ENCODE peak calls at places on chromosome 18, in five cellular contexts. S is iPS-NIHi11, D is ACHN, E is RWPE1, J is psoas muscle. H is an unnamed sample.
A peak's percentile ranks its signal among the peaks of the same experiment; 100 is the strongest.

GRCh38 chr18:67682516-67682915 is 166.0 kb upstream of the DSEL start:
- DNase-seq in E (no peak), J (no peak), S (no peak), D (no peak), H (no peak)

GRCh38 chr18:66931010-66931409 is 327.1 kb upstream of the CDH19 start:
- DNase-seq in J (no peak), S (no peak), D (no peak), E (no peak), H (no peak)

GRCh38 chr18:56202567-56203136 is 435.7 kb downstream of the TXNL1 start:
- DNase-seq in J (no peak), D (no peak), S (no peak), E (no peak), H (no peak)

GRCh38 chr18:12637901-12638633 is 19.8 kb downstream of the SPIRE1 start:
- DNase-seq in S (no peak), E (no peak), J (no peak), D (no peak), H (no peak)

GRCh38 chr18:44589709-44590108 is 91.0 kb upstream of the SETBP1 start:
- DNase-seq in D (peak; percentile 46), E (peak; percentile 33), J (no peak), S (no peak), H (no peak)

GRCh38 chr18:45402485-45403056 is 212.7 kb upstream of the SLC14A2 start:
- DNase-seq in D (peak; percentile 36), E (peak; percentile 57), S (no peak), J (no peak), H (no peak)

GRCh38 chr18:43661570-43661969 is 384.3 kb upstream of the SYT4 start:
- DNase-seq in D (peak; percentile 29), J (no peak), E (peak; percentile 0), S (peak; percentile 33), H (no peak)

GRCh38 chr18:9712606-9713005 is 4.5 kb downstream of the RAB31 start:
- DNase-seq in S (no peak), E (no peak), J (no peak), D (no peak), H (no peak)

GRCh38 chr18:56888978-56889377 is 237.8 kb downstream of the WDR7 start:
- DNase-seq in E (no peak), D (no peak), J (no peak), S (no peak), H (no peak)

GRCh38 chr18:36296591-36297418 is 708 bp upstream of the FHOD3 start:
- DNase-seq in J (peak; percentile 75), E (peak; percentile 54), D (peak; percentile 75), S (peak; percentile 88), H (peak; percentile 76)

GRCh38 chr18:67916142-67916541 is 399.6 kb upstream of the DSEL start:
- DNase-seq in J (no peak), D (no peak), S (no peak), E (no peak), H (no peak)

GRCh38 chr18:50097702-50098101 is 97.2 kb downstream of the MYO5B start:
- DNase-seq in S (no peak), E (peak; percentile 4), D (no peak), J (peak; percentile 67), H (no peak)

GRCh38 chr18:61870151-61870550 is 22.7 kb downstream of the RNF152 start:
- DNase-seq in D (no peak), S (peak; percentile 20), J (no peak), E (no peak), H (no peak)

GRCh38 chr18:13620206-13620672 is 106.1 kb downstream of the FAM210A start:
- DNase-seq in D (no peak), J (no peak), S (no peak), E (no peak), H (no peak)

GRCh38 chr18:68611301-68611700 is 103.6 kb downstream of the TMX3 start:
- DNase-seq in S (no peak), D (no peak), E (no peak), J (no peak), H (no peak)

GRCh38 chr18:13371689-13372404 is 153.3 kb downstream of the LDLRAD4 start:
- DNase-seq in J (no peak), S (no peak), D (no peak), E (no peak), H (no peak)

GRCh38 chr18:57275111-57275510 is 77.2 kb upstream of the ST8SIA3 start:
- DNase-seq in J (no peak), D (no peak), E (no peak), S (no peak), H (no peak)

GRCh38 chr18:26335139-26335933 is 109.1 kb downstream of the TAF4B start:
- DNase-seq in S (no peak), J (no peak), E (no peak), D (no peak), H (no peak)

GRCh38 chr18:44182363-44182762 is 498.3 kb upstream of the SETBP1 start:
- DNase-seq in E (no peak), S (no peak), D (no peak), J (no peak), H (no peak)

GRCh38 chr18:9708057-9708881 is at the start of gene RAB31:
- DNase-seq in S (peak; percentile 87), E (peak; percentile 71), D (peak; percentile 76), J (peak; percentile 87), H (peak; percentile 90)

GRCh38 chr18:73752546-73752945 is 395.1 kb downstream of the FBXO15 start:
- DNase-seq in E (peak; percentile 36), J (no peak), S (no peak), D (no peak), H (no peak)

GRCh38 chr18:34707670-34708069 is 2.4 kb upstream of the DTNA start:
- DNase-seq in S (peak; percentile 31), E (peak; percentile 55), D (peak; percentile 81), J (peak; percentile 54), H (peak; percentile 38)

GRCh38 chr18:74505776-74506175 is 9.6 kb downstream of the CNDP2 start:
- DNase-seq in E (no peak), S (no peak), D (no peak), J (no peak), H (no peak)

GRCh38 chr18:57655740-57656139 is 34.1 kb upstream of the NARS1 start:
- DNase-seq in S (no peak), J (no peak), E (no peak), D (no peak), H (no peak)

GRCh38 chr18:36572135-36572856 is 256.5 kb downstream of the TPGS2 start:
- DNase-seq in E (peak; percentile 30), S (peak; percentile 46), D (peak; percentile 39), J (no peak), H (no peak)

GRCh38 chr18:76399613-76400391 is 95.2 kb downstream of the ZNF516 start:
- DNase-seq in E (no peak), S (no peak), J (no peak), D (no peak), H (no peak)

GRCh38 chr18:79627750-79628294 is 51.8 kb upstream of the CTDP1 start:
- DNase-seq in E (no peak), J (no peak), D (no peak), S (no peak), H (no peak)

GRCh38 chr18:36561046-36561445 is 263.5 kb downstream of the FHOD3 start:
- DNase-seq in D (no peak), J (no peak), E (no peak), S (no peak), H (no peak)

GRCh38 chr18:31497711-31498449 is at the start of gene DSG2:
- DNase-seq in E (peak; percentile 77), J (peak; percentile 59), S (peak; percentile 92), D (peak; percentile 76), H (peak; percentile 62)

GRCh38 chr18:62519684-62520083 is 3.1 kb upstream of the ZCCHC2 start:
- DNase-seq in E (no peak), D (no peak), S (no peak), J (no peak), H (no peak)

GRCh38 chr18:54812885-54813284 is 15.4 kb upstream of the RAB27B start:
- DNase-seq in S (no peak), E (no peak), J (no peak), D (no peak), H (no peak)

GRCh38 chr18:73407506-73407905 is 539.7 kb upstream of the NETO1 start:
- DNase-seq in J (no peak), E (no peak), S (no peak), D (no peak), H (no peak)

GRCh38 chr18:27723168-27723567 is 453.8 kb downstream of the CDH2 start:
- DNase-seq in E (no peak), J (no peak), D (no peak), S (no peak), H (no peak)

GRCh38 chr18:62832282-62832681 is 116.9 kb downstream of the PHLPP1 start:
- DNase-seq in J (no peak), D (no peak), S (peak; percentile 30), E (no peak), H (no peak)

GRCh38 chr18:26103579-26103978 is 13.2 kb upstream of the SS18 start:
- DNase-seq in S (peak; percentile 57), D (peak; percentile 40), J (no peak), E (no peak), H (no peak)

GRCh38 chr18:74468547-74469014 is 11.5 kb upstream of the DIPK1C start:
- DNase-seq in J (no peak), D (no peak), S (no peak), E (peak; percentile 14), H (no peak)

GRCh38 chr18:813405-814071 is 1.5 kb upstream of the YES1 start:
- DNase-seq in J (no peak), E (no peak), S (no peak), D (no peak), H (no peak)

GRCh38 chr18:54958711-54959625 is at the start of gene CCDC68:
- DNase-seq in J (peak; percentile 58), E (no peak), S (peak; percentile 73), D (peak; percentile 65), H (peak; percentile 58)

GRCh38 chr18:22106536-22107292 is 62.7 kb upstream of the GATA6 start:
- DNase-seq in E (peak; percentile 49), J (no peak), S (no peak), D (no peak), H (no peak)